ENCODE peak calls at places on chromosomes 12 and 14, in six cellular contexts. One of them, this sample, is unnamed.
A peak's percentile ranks its signal among the peaks of the same experiment; 100 is the strongest.

GRCh38 chr14:61891251-61891650 is 129.0 kb downstream of the SNAPC1 start:
- DNase-seq in NCI-H1105 treated with DMSO at 0.1 percent for 48 hours: no peak
- DNase-seq in stimulated activated CD4-positive, alpha-beta T cell treated with anti-CD3 and anti-CD28 coated beads, Interleukin-12 subunit alpha, Interleukin-12 subunit beta, amount 100 ng/mL, for 48 hours: no peak
- DNase-seq in A549: no peak
- DNase-seq in breast epithelium: no peak
- DNase-seq in RWPE1: no peak
- DNase-seq in this sample: no peak

GRCh38 chr12:53051881-53052412 is 2.1 kb downstream of the TNS2 start:
- DNase-seq in NCI-H1105 treated with DMSO at 0.1 percent for 48 hours: no peak
- DNase-seq in breast epithelium: peak; percentile 20
- DNase-seq in RWPE1: no peak
- DNase-seq in stimulated activated CD4-positive, alpha-beta T cell treated with anti-CD3 and anti-CD28 coated beads, Interleukin-12 subunit alpha, Interleukin-12 subunit beta, amount 100 ng/mL, for 48 hours: no peak
- DNase-seq in A549: no peak
- DNase-seq in this sample: no peak

GRCh38 chr12:29004936-29005304 is 144.2 kb upstream of the FAR2 start:
- DNase-seq in breast epithelium: no peak
- DNase-seq in stimulated activated CD4-positive, alpha-beta T cell treated with anti-CD3 and anti-CD28 coated beads, Interleukin-12 subunit alpha, Interleukin-12 subunit beta, amount 100 ng/mL, for 48 hours: no peak
- DNase-seq in NCI-H1105 treated with DMSO at 0.1 percent for 48 hours: no peak
- DNase-seq in RWPE1: no peak
- DNase-seq in A549: no peak
- DNase-seq in this sample: no peak

GRCh38 chr12:52278530-52278929 is 4.1 kb downstream of the KRT86 start:
- DNase-seq in A549: peak; percentile 57
- DNase-seq in NCI-H1105 treated with DMSO at 0.1 percent for 48 hours: no peak
- DNase-seq in breast epithelium: peak; percentile 38
- DNase-seq in RWPE1: no peak
- DNase-seq in stimulated activated CD4-positive, alpha-beta T cell treated with anti-CD3 and anti-CD28 coated beads, Interleukin-12 subunit alpha, Interleukin-12 subunit beta, amount 100 ng/mL, for 48 hours: no peak
- DNase-seq in this sample: no peak

GRCh38 chr12:123056053-123056452 is 75.6 kb downstream of the ARL6IP4 start:
- DNase-seq in NCI-H1105 treated with DMSO at 0.1 percent for 48 hours: no peak
- DNase-seq in RWPE1: no peak
- DNase-seq in breast epithelium: no peak
- DNase-seq in stimulated activated CD4-positive, alpha-beta T cell treated with anti-CD3 and anti-CD28 coated beads, Interleukin-12 subunit alpha, Interleukin-12 subunit beta, amount 100 ng/mL, for 48 hours: no peak
- DNase-seq in A549: peak; percentile 24
- DNase-seq in this sample: no peak

GRCh38 chr12:109832534-109833306 is 478 bp downstream of the TRPV4 start:
- DNase-seq in breast epithelium: no peak
- DNase-seq in RWPE1: no peak
- DNase-seq in NCI-H1105 treated with DMSO at 0.1 percent for 48 hours: no peak
- DNase-seq in stimulated activated CD4-positive, alpha-beta T cell treated with anti-CD3 and anti-CD28 coated beads, Interleukin-12 subunit alpha, Interleukin-12 subunit beta, amount 100 ng/mL, for 48 hours: no peak
- DNase-seq in A549: no peak
- DNase-seq in this sample: no peak

GRCh38 chr12:117092886-117093285 is 6.3 kb downstream of the TESC start:
- DNase-seq in A549: no peak
- DNase-seq in RWPE1: no peak
- DNase-seq in breast epithelium: no peak
- DNase-seq in stimulated activated CD4-positive, alpha-beta T cell treated with anti-CD3 and anti-CD28 coated beads, Interleukin-12 subunit alpha, Interleukin-12 subunit beta, amount 100 ng/mL, for 48 hours: no peak
- DNase-seq in NCI-H1105 treated with DMSO at 0.1 percent for 48 hours: no peak
- DNase-seq in this sample: no peak

GRCh38 chr14:51846631-51847488 is 13.6 kb upstream of the GNG2 start:
- DNase-seq in A549: no peak
- DNase-seq in RWPE1: no peak
- DNase-seq in NCI-H1105 treated with DMSO at 0.1 percent for 48 hours: peak; percentile 94
- DNase-seq in stimulated activated CD4-positive, alpha-beta T cell treated with anti-CD3 and anti-CD28 coated beads, Interleukin-12 subunit alpha, Interleukin-12 subunit beta, amount 100 ng/mL, for 48 hours: peak; percentile 95
- DNase-seq in breast epithelium: peak; percentile 41
- DNase-seq in this sample: no peak

GRCh38 chr12:28884861-28885260 is 264.2 kb upstream of the FAR2 start:
- DNase-seq in stimulated activated CD4-positive, alpha-beta T cell treated with anti-CD3 and anti-CD28 coated beads, Interleukin-12 subunit alpha, Interleukin-12 subunit beta, amount 100 ng/mL, for 48 hours: no peak
- DNase-seq in RWPE1: no peak
- DNase-seq in NCI-H1105 treated with DMSO at 0.1 percent for 48 hours: no peak
- DNase-seq in A549: no peak
- DNase-seq in breast epithelium: no peak
- DNase-seq in this sample: no peak

GRCh38 chr12:47194501-47194900 is 114.7 kb upstream of the AMIGO2 start:
- DNase-seq in NCI-H1105 treated with DMSO at 0.1 percent for 48 hours: no peak
- DNase-seq in A549: no peak
- DNase-seq in RWPE1: no peak
- DNase-seq in stimulated activated CD4-positive, alpha-beta T cell treated with anti-CD3 and anti-CD28 coated beads, Interleukin-12 subunit alpha, Interleukin-12 subunit beta, amount 100 ng/mL, for 48 hours: no peak
- DNase-seq in breast epithelium: no peak
- DNase-seq in this sample: no peak

This sample was measured in mesothelial cell of epicardium.